ENCODE peak calls at places on chromosomes 4 and X, in four cellular contexts. K is Right ventricle myocardium superior, C is NCI-H1694 treated with DMSO at 0.1 percent for 48 hours, B is endothelial cell. Y is an unnamed sample.

GRCh38 chr4:1711055-1711905 is 839 bp downstream of the SLBP start:
- DNase-seq in K (peak), C (no peak), B (peak), Y (peak)

GRCh38 chr4:16157609-16158503 is 68.4 kb downstream of the TAPT1 start:
- DNase-seq in K (no peak), C (no peak), B (no peak), Y (no peak)

GRCh38 chr4:133208694-133209285 is 59.7 kb downstream of the PCDH10 start:
- DNase-seq in K (no peak), C (no peak), B (no peak), Y (no peak)

GRCh38 chrX:101602077-101602476 is 15.7 kb downstream of the ARMCX6 start:
- DNase-seq in K (no peak), C (no peak), B (no peak), Y (no peak)

GRCh38 chrX:24838624-24839023 is 144.9 kb downstream of the POLA1 start:
- DNase-seq in K (no peak), C (no peak), B (peak), Y (no peak)

GRCh38 chr4:138659041-138659565 is 356.5 kb upstream of the NOCT start:
- DNase-seq in K (no peak), C (no peak), B (no peak), Y (no peak)

GRCh38 chrX:2960861-2961515 is 31.8 kb upstream of the ARSD start:
- DNase-seq in K (no peak), C (no peak), B (no peak), Y (no peak)

GRCh38 chrX:107542500-107542899 is 85.8 kb upstream of the PRPS1 start:
- DNase-seq in K (no peak), C (peak), B (no peak), Y (no peak)

GRCh38 chrX:129779747-129780146 is at the start of gene SASH3:
- DNase-seq in K (peak), C (no peak), B (no peak), Y (peak)

GRCh38 chr4:153067376-153067775 is 131.3 kb downstream of the FHDC1 start:
- DNase-seq in K (no peak), C (no peak), B (no peak), Y (no peak)

GRCh38 chrX:155857561-155857960 is 23.6 kb upstream of the VAMP7 start:
- DNase-seq in K (no peak), C (no peak), B (no peak), Y (no peak)

GRCh38 chr4:152189451-152190179 is 346.3 kb downstream of the FBXW7 start:
- DNase-seq in K (no peak), C (no peak), B (no peak), Y (no peak)

GRCh38 chr4:85688055-85688740 is 213.2 kb downstream of the ARHGAP24 start:
- DNase-seq in K (no peak), C (no peak), B (no peak), Y (no peak)

GRCh38 chr4:153538408-153539057 is 72.4 kb downstream of the TMEM131L start:
- DNase-seq in K (peak), C (peak), B (no peak), Y (peak)

GRCh38 chr4:153612878-153613277 is 71.2 kb upstream of the TLR2 start:
- DNase-seq in K (no peak), C (no peak), B (no peak), Y (no peak)

GRCh38 chr4:143185253-143186107 is 763 bp downstream of the USP38 start:
- DNase-seq in K (no peak), C (no peak), B (no peak), Y (peak)

GRCh38 chrX:115906276-115906675 is 264.3 kb upstream of the AGTR2 start:
- DNase-seq in K (no peak), C (no peak), B (no peak), Y (no peak)

GRCh38 chr4:132809298-132810032 is 339.6 kb upstream of the PCDH10 start:
- DNase-seq in K (no peak), C (no peak), B (no peak), Y (no peak)

GRCh38 chr4:74671074-74671698 is 123.1 kb downstream of the BTC start:
- DNase-seq in K (no peak), C (peak), B (peak), Y (peak)

GRCh38 chrX:64885850-64886249 is 90.4 kb downstream of the ZC4H2 start:
- DNase-seq in K (no peak), C (no peak), B (peak), Y (no peak)

GRCh38 chr4:121256887-121257426 is 92.8 kb upstream of the TNIP3 start:
- DNase-seq in K (no peak), C (no peak), B (no peak), Y (no peak)

GRCh38 chrX:39818071-39818470 is 279.7 kb downstream of the BCOR start:
- DNase-seq in K (no peak), C (no peak), B (no peak), Y (no peak)

GRCh38 chrX:14064632-14065432 is 35.1 kb upstream of the GEMIN8 start:
- DNase-seq in K (no peak), C (no peak), B (no peak), Y (no peak)

GRCh38 chr4:56656346-56656643 is 24.8 kb downstream of the HOPX start:
- DNase-seq in K (peak), C (no peak), B (peak), Y (peak)

GRCh38 chr4:87512400-87512799 is 16.8 kb downstream of the SPARCL1 start:
- DNase-seq in K (no peak), C (no peak), B (no peak), Y (no peak)

GRCh38 chrX:139121616-139122286 is 408.8 kb upstream of the F9 start:
- DNase-seq in K (no peak), C (no peak), B (no peak), Y (no peak)

GRCh38 chr4:82360298-82361177 is 13.3 kb downstream of the HNRNPD start:
- DNase-seq in K (no peak), C (no peak), B (peak), Y (no peak)

GRCh38 chrX:153773741-153774575 is 6.9 kb upstream of the SRPK3 start:
- DNase-seq in K (peak), C (no peak), B (no peak), Y (peak)

GRCh38 chrX:69022430-69022829 is 142.8 kb downstream of the PJA1 start:
- DNase-seq in K (no peak), C (no peak), B (no peak), Y (no peak)

GRCh38 chrX:106100442-106100841 is 61.9 kb upstream of the SERPINA7 start:
- DNase-seq in K (no peak), C (no peak), B (no peak), Y (no peak)

GRCh38 chr4:141213550-141213991 is 7.1 kb upstream of the ZNF330 start:
- DNase-seq in K (no peak), C (no peak), B (no peak), Y (no peak)

GRCh38 chrX:50812995-50813842 is 775 bp downstream of the SHROOM4 start:
- DNase-seq in K (peak), C (no peak), B (peak), Y (peak)

GRCh38 chrX:39484669-39485068 is 613.1 kb downstream of the BCOR start:
- DNase-seq in K (no peak), C (no peak), B (no peak), Y (no peak)

GRCh38 chr4:137263206-137263605 is 269.1 kb downstream of the PCDH18 start:
- DNase-seq in K (no peak), C (no peak), B (no peak), Y (no peak)

Y was measured in left ventricle myocardium inferior.